ENCODE peak calls at places on chromosomes 16 and 17, in six cellular contexts. O is SK-N-SH, X is HL-60, K is H1, T is K562, F is GM12878. D is an unnamed sample.

GRCh38 chr16:74695450-74696422 is 4.9 kb downstream of the MLKL start:
- DNase-seq in O (peak; percentile 94), X (peak; percentile 89), K (peak; percentile 80), T (peak; percentile 95), F (peak; percentile 72), D (peak; percentile 96)

GRCh38 chr17:73686961-73687360 is 42.7 kb upstream of the SDK2 start:
- DNase-seq in O (no peak), X (no peak), K (peak; percentile 0), T (no peak), F (no peak), D (no peak)

GRCh38 chr16:52861614-52862022 is 191.1 kb downstream of the CHD9NB start:
- DNase-seq in O (peak; percentile 5), X (no peak), K (peak; percentile 51), T (no peak), F (no peak), D (peak; percentile 65)

GRCh38 chr17:39665642-39666221 is 583 bp downstream of the TCAP start:
- DNase-seq in O (peak; percentile 77), X (no peak), K (no peak), T (no peak), F (no peak), D (no peak)

GRCh38 chr16:8572919-8573724 is 17.2 kb downstream of the TMEM114 start:
- DNase-seq in O (peak; percentile 50), X (no peak), K (peak; percentile 69), T (peak; percentile 31), F (no peak), D (peak; percentile 61)

GRCh38 chr16:84266451-84266850 is 26.6 kb upstream of the KCNG4 start:
- DNase-seq in O (peak; percentile 85), X (peak; percentile 11), K (peak; percentile 68), T (peak; percentile 90), F (peak; percentile 21), D (peak; percentile 90)

GRCh38 chr16:51224317-51224716 is 73.2 kb upstream of the SALL1 start:
- DNase-seq in O (no peak), X (no peak), K (no peak), T (no peak), F (no peak), D (no peak)

GRCh38 chr17:15453246-15453645 is 14.2 kb downstream of the CDRT4 start:
- DNase-seq in O (no peak), X (no peak), K (no peak), T (no peak), F (no peak), D (no peak)

GRCh38 chr16:56259425-56259779 is 68.1 kb downstream of the GNAO1 start:
- DNase-seq in O (no peak), X (no peak), K (no peak), T (no peak), F (no peak), D (no peak)

GRCh38 chr16:61435356-61435755 is 600.9 kb downstream of the CDH8 start:
- DNase-seq in O (no peak), X (no peak), K (no peak), T (no peak), F (no peak), D (no peak)

DNA sequence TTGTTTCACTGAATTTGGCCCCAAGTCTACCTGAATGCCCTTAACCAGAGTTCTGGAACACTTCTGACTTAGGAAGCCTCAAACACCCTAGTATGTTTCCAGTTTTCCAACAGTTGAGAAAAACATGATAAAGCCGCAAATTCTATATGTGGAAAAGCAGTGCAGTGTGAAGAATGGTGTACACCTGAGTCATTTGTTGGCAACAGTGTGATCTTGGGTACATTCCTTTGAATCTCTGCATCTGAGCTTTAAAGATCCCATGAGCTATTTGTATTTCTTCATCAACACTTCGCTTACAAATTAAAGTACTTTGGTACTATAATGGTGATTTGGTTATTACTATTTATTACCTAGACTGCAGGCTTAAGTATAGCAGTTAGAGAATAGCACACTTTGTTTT is 93.6 kb upstream of the TBX2 start:
- DNase-seq in O (no peak), X (no peak), K (no peak), T (no peak), F (no peak), D (no peak)
- TF ChIP-seq GABPA in O (no peak), X (no peak), K (no peak), T (no peak), F (no peak), D (no peak)

DNA sequence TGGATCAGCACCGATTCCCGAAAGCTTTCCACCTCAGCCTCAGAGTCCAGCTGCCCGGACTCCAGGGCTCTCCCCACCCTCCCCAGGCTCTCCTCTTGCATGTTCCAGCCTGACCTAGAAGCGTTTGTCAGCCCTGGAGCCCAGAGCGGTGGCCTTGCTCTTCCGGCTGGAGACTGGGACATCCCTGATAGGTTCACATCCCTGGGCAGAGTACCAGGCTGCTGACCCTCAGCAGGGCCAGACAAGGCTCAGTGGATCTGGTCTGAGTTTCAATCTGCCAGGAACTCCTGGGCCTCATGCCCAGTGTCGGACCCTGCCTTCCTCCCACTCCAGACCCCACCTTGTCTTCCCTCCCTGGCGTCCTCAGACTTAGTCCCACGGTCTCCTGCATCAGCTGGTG is 15.0 kb downstream of the CD300LG start:
- DNase-seq in O (no peak), X (no peak), K (no peak), T (no peak), F (no peak), D (no peak)
- TF ChIP-seq GABPA in O (no peak), X (no peak), K (no peak), T (no peak), F (no peak), D (no peak)

GRCh38 chr16:22624038-22624656 is 113.5 kb downstream of the NPIPB5 start:
- DNase-seq in O (peak; percentile 62), X (no peak), K (peak; percentile 43), T (no peak), F (no peak), D (no peak)

GRCh38 chr16:22624759-22625533 is 114.3 kb downstream of the NPIPB5 start:
- DNase-seq in O (no peak), X (no peak), K (peak; percentile 37), T (no peak), F (no peak), D (no peak)

GRCh38 chr16:22628994-22629393 is 118.3 kb downstream of the NPIPB5 start:
- DNase-seq in O (no peak), X (no peak), K (peak; percentile 14), T (no peak), F (no peak), D (no peak)

GRCh38 chr16:22625948-22626347 is 115.3 kb downstream of the NPIPB5 start:
- DNase-seq in O (no peak), X (no peak), K (no peak), T (no peak), F (no peak), D (no peak)

GRCh38 chr16:22627043-22627442 is 116.4 kb downstream of the NPIPB5 start:
- DNase-seq in O (no peak), X (no peak), K (no peak), T (no peak), F (no peak), D (no peak)
- TF ChIP-seq GABPA in O (no peak), X (no peak), K (no peak), T (no peak), F (no peak), D (no peak)

GRCh38 chr17:66786101-66786500 is 48.8 kb upstream of the CACNG5 start:
- DNase-seq in O (no peak), X (no peak), K (no peak), T (no peak), F (no peak), D (no peak)
- TF ChIP-seq GABPA in O (no peak), X (no peak), K (no peak), T (no peak), F (no peak), D (no peak)

DNA sequence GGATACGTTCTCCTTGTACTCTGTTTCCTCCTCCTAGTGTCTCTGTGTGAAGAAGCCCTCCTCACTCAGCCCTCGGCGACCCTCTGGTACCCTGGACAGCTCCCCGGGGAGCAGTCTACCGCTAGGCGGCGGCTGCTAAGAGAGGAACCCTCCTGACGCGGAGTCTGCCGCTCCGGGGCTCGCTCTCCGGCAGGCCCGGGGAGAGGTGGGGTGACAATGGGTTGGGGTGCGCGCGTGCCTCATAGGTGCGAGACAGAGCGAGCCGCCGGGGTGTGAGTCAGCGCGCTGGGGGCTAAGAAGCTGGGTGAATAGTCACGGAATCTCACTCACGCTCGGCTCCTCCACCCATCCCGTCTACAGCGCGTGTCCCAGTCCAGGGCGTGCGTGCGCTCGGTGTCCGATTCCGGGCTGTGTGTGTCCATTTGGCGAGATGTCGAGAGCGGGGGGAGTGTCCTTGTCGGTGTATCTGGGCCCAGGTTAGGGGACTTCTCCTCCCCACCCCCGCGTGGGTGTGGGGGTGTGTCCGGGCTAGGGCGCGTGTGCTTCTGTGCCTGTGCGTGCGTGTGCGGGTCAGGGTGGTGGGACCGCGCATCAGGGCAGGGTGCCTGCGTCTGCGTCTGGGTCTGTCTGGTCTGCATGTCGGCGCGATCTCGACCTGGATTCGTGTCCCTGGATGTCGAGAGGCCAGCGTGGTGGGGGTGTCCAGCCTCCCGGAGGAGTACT is 578 bp upstream of the HS3ST2 start:
- DNase-seq in O (peak; percentile 84), X (peak; percentile 24), K (peak; percentile 97), T (peak; percentile 33), F (no peak), D (peak; percentile 28)
- TF ChIP-seq GABPA in O (no peak), X (no peak), K (peak; percentile 62), T (no peak), F (no peak), D (no peak)

DNA sequence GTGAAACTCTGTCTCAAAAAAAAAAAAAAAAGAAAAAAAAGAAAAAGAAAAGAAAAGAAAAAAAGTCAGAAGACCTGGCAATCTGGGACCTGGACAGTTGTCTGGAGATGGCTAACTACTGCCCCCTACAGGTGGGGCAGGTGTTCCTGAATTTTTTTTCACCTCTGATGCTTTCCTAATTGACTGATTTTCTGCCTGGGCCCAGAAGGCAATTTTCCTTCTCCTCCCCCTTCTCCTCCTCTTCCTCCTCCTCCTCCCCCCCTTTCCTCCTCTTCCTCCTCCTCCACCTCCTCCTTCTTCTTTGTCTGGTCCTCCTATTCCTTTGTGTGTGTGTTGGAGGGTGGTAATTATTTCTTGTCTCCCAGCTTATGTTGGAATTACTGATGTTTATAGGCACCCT is 26.7 kb downstream of the IRX5 start:
- DNase-seq in O (no peak), X (peak; percentile 21), K (peak; percentile 69), T (peak; percentile 74), F (no peak), D (peak; percentile 20)
- TF ChIP-seq GABPA in O (no peak), X (no peak), K (no peak), T (no peak), F (no peak), D (no peak)

GRCh38 chr17:14354807-14355206 is 53.9 kb downstream of the HS3ST3B1 start:
- DNase-seq in O (no peak), X (no peak), K (no peak), T (no peak), F (no peak), D (no peak)
- TF ChIP-seq GABPA in O (no peak), X (no peak), K (no peak), T (no peak), F (no peak), D (no peak)

DNA sequence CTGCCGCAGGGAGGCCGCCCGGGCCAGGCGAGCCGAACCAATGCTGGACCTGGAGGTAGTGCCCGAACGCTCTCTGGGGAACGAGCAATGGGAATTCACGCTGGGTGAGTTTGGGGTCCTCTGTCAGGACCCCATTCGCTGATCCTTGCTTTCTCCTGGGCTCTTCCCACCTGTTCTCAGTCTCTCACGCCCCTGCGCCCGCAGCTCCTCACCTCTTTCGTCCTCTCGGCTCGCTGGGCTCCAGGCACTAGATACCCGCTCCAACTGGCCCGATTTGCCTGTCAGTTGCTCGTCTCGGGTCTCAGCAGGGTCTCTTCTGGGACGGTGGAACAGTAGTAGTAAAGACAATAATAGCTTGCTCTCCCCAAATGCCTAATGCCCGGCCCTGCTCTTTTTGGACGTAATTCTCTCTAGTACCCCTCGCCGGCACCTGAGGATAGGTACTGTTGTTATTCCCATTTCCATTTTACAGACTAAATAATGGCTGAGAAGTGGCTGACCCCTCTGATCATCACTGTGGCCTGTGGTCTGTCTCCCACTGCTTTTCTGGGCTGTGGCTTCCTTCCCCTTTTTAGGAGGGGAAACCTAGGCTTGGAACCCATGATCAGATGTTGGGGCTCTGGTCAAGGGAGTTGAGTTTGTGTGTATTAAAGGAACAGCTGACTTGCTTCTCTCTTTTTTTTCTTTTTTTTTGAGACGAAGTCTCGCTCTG is 551 bp downstream of the PHAF1 start:
- DNase-seq in O (no peak), X (peak; percentile 30), K (no peak), T (no peak), F (no peak), D (no peak)
- TF ChIP-seq GABPA in O (no peak), X (no peak), K (no peak), T (no peak), F (no peak), D (no peak)